ENCODE peak calls at places on chromosomes 7 and 10, in seven cellular contexts. One of them, this sample, is unnamed.

GRCh38 chr7:14598978-14599377 is 303.6 kb downstream of the DGKB start:
- DNase-seq in HL-60: no peak
- DNase-seq in endodermal cell: no peak
- DNase-seq in AG10803: peak
- DNase-seq in heart right ventricle: peak
- DNase-seq in IMR-90: peak
- DNase-seq in fibroblast of the aortic adventitia: peak
- DNase-seq in this sample: peak

GRCh38 chr7:117169907-117170306 is 153.0 kb downstream of the WNT2 start:
- DNase-seq in endodermal cell: no peak
- DNase-seq in AG10803: no peak
- DNase-seq in fibroblast of the aortic adventitia: no peak
- DNase-seq in heart right ventricle: no peak
- DNase-seq in IMR-90: no peak
- DNase-seq in HL-60: no peak
- DNase-seq in this sample: no peak

GRCh38 chr10:127878474-127879055 is 14.2 kb downstream of the CLRN3 start:
- DNase-seq in IMR-90: no peak
- DNase-seq in fibroblast of the aortic adventitia: no peak
- DNase-seq in endodermal cell: no peak
- DNase-seq in HL-60: no peak
- DNase-seq in AG10803: no peak
- DNase-seq in heart right ventricle: no peak
- DNase-seq in this sample: no peak

GRCh38 chr7:119929891-119930290 is 343.1 kb upstream of the KCND2 start:
- DNase-seq in IMR-90: no peak
- DNase-seq in fibroblast of the aortic adventitia: peak
- DNase-seq in AG10803: peak
- DNase-seq in heart right ventricle: no peak
- DNase-seq in HL-60: no peak
- DNase-seq in endodermal cell: no peak
- DNase-seq in this sample: no peak

GRCh38 chr10:132906836-132907235 is 35.5 kb downstream of the CFAP46 start:
- DNase-seq in heart right ventricle: no peak
- DNase-seq in AG10803: no peak
- DNase-seq in fibroblast of the aortic adventitia: no peak
- DNase-seq in endodermal cell: no peak
- DNase-seq in IMR-90: no peak
- DNase-seq in HL-60: no peak
- DNase-seq in this sample: no peak

GRCh38 chr10:112858990-112859520 is 91.0 kb upstream of the TCF7L2 start:
- DNase-seq in heart right ventricle: no peak
- DNase-seq in fibroblast of the aortic adventitia: no peak
- DNase-seq in AG10803: no peak
- DNase-seq in endodermal cell: no peak
- DNase-seq in IMR-90: no peak
- DNase-seq in HL-60: no peak
- DNase-seq in this sample: no peak

GRCh38 chr10:62847433-62847832 is 31.3 kb upstream of the EGR2 start:
- DNase-seq in heart right ventricle: no peak
- DNase-seq in fibroblast of the aortic adventitia: no peak
- DNase-seq in HL-60: no peak
- DNase-seq in endodermal cell: no peak
- DNase-seq in AG10803: no peak
- DNase-seq in IMR-90: no peak
- DNase-seq in this sample: no peak

GRCh38 chr7:74409571-74409970 is 44.1 kb upstream of the GTF2IRD1 start:
- DNase-seq in IMR-90: no peak
- DNase-seq in AG10803: no peak
- DNase-seq in HL-60: no peak
- DNase-seq in heart right ventricle: no peak
- DNase-seq in endodermal cell: peak
- DNase-seq in fibroblast of the aortic adventitia: no peak
- DNase-seq in this sample: no peak

GRCh38 chr10:31118561-31118960 is 86.9 kb upstream of the ZNF438 start:
- DNase-seq in AG10803: peak
- DNase-seq in fibroblast of the aortic adventitia: peak
- DNase-seq in heart right ventricle: no peak
- DNase-seq in IMR-90: peak
- DNase-seq in HL-60: no peak
- DNase-seq in endodermal cell: no peak
- DNase-seq in this sample: peak

GRCh38 chr10:17147884-17148494 is 18.4 kb upstream of the CUBN start:
- DNase-seq in IMR-90: peak
- DNase-seq in endodermal cell: no peak
- DNase-seq in fibroblast of the aortic adventitia: no peak
- DNase-seq in HL-60: no peak
- DNase-seq in heart right ventricle: no peak
- DNase-seq in AG10803: no peak
- DNase-seq in this sample: peak

GRCh38 chr10:69703766-69704191 is 73.7 kb downstream of the FAM241B start:
- DNase-seq in endodermal cell: no peak
- DNase-seq in AG10803: peak
- DNase-seq in IMR-90: peak
- DNase-seq in heart right ventricle: no peak
- DNase-seq in fibroblast of the aortic adventitia: peak
- DNase-seq in HL-60: peak
- DNase-seq in this sample: peak

GRCh38 chr7:81367335-81367801 is 402.5 kb downstream of the HGF start:
- DNase-seq in heart right ventricle: no peak
- DNase-seq in AG10803: peak
- DNase-seq in HL-60: no peak
- DNase-seq in endodermal cell: no peak
- DNase-seq in IMR-90: peak
- DNase-seq in fibroblast of the aortic adventitia: peak
- DNase-seq in this sample: peak

GRCh38 chr7:90951986-90952648 is 312.1 kb upstream of the FZD1 start:
- DNase-seq in IMR-90: no peak
- DNase-seq in fibroblast of the aortic adventitia: no peak
- DNase-seq in endodermal cell: no peak
- DNase-seq in AG10803: no peak
- DNase-seq in HL-60: no peak
- DNase-seq in heart right ventricle: no peak
- DNase-seq in this sample: no peak

GRCh38 chr10:78170026-78170475 is 136.4 kb downstream of the RPS24 start:
- DNase-seq in heart right ventricle: no peak
- DNase-seq in fibroblast of the aortic adventitia: peak
- DNase-seq in endodermal cell: no peak
- DNase-seq in AG10803: peak
- DNase-seq in HL-60: no peak
- DNase-seq in IMR-90: peak
- DNase-seq in this sample: no peak

GRCh38 chr7:136718191-136718590 is 150.3 kb upstream of the CHRM2 start:
- DNase-seq in fibroblast of the aortic adventitia: no peak
- DNase-seq in AG10803: no peak
- DNase-seq in IMR-90: no peak
- DNase-seq in HL-60: no peak
- DNase-seq in endodermal cell: no peak
- DNase-seq in heart right ventricle: no peak
- DNase-seq in this sample: no peak

GRCh38 chr10:5582736-5583135 is 58.0 kb downstream of the CALML3 start:
- DNase-seq in heart right ventricle: no peak
- DNase-seq in IMR-90: no peak
- DNase-seq in HL-60: no peak
- DNase-seq in endodermal cell: peak
- DNase-seq in fibroblast of the aortic adventitia: no peak
- DNase-seq in AG10803: no peak
- DNase-seq in this sample: no peak

GRCh38 chr7:3246133-3246532 is 54.9 kb upstream of the SDK1 start:
- DNase-seq in fibroblast of the aortic adventitia: no peak
- DNase-seq in HL-60: no peak
- DNase-seq in heart right ventricle: no peak
- DNase-seq in IMR-90: no peak
- DNase-seq in endodermal cell: no peak
- DNase-seq in AG10803: no peak
- DNase-seq in this sample: no peak

GRCh38 chr10:11787846-11788245 is 35.3 kb upstream of the PROSER2 start:
- DNase-seq in fibroblast of the aortic adventitia: no peak
- DNase-seq in heart right ventricle: no peak
- DNase-seq in AG10803: no peak
- DNase-seq in endodermal cell: no peak
- DNase-seq in IMR-90: no peak
- DNase-seq in HL-60: no peak
- DNase-seq in this sample: no peak

GRCh38 chr10:131239926-131240325 is 71.6 kb downstream of the TCERG1L start:
- DNase-seq in fibroblast of the aortic adventitia: no peak
- DNase-seq in IMR-90: no peak
- DNase-seq in AG10803: no peak
- DNase-seq in heart right ventricle: no peak
- DNase-seq in HL-60: no peak
- DNase-seq in endodermal cell: no peak
- DNase-seq in this sample: no peak

GRCh38 chr7:26863504-26864308 is 684 bp downstream of the SKAP2 start:
- DNase-seq in IMR-90: peak
- DNase-seq in heart right ventricle: peak
- DNase-seq in HL-60: peak
- DNase-seq in AG10803: peak
- DNase-seq in fibroblast of the aortic adventitia: peak
- DNase-seq in endodermal cell: no peak
- DNase-seq in this sample: peak

GRCh38 chr7:53596230-53596629 is 560.8 kb downstream of the POM121L12 start:
- DNase-seq in endodermal cell: peak
- DNase-seq in HL-60: no peak
- DNase-seq in AG10803: no peak
- DNase-seq in IMR-90: no peak
- DNase-seq in heart right ventricle: no peak
- DNase-seq in fibroblast of the aortic adventitia: no peak
- DNase-seq in this sample: no peak

GRCh38 chr7:74454948-74455804 is 1.5 kb downstream of the GTF2IRD1 start:
- DNase-seq in AG10803: no peak
- DNase-seq in fibroblast of the aortic adventitia: no peak
- DNase-seq in HL-60: no peak
- DNase-seq in endodermal cell: peak
- DNase-seq in heart right ventricle: peak
- DNase-seq in IMR-90: no peak
- DNase-seq in this sample: no peak

GRCh38 chr7:84291756-84292155 is 97.2 kb upstream of the SEMA3A start:
- DNase-seq in fibroblast of the aortic adventitia: no peak
- DNase-seq in AG10803: no peak
- DNase-seq in IMR-90: no peak
- DNase-seq in HL-60: no peak
- DNase-seq in heart right ventricle: no peak
- DNase-seq in endodermal cell: no peak
- DNase-seq in this sample: no peak

GRCh38 chr10:90407116-90407515 is 450.7 kb downstream of the HTR7 start:
- DNase-seq in endodermal cell: no peak
- DNase-seq in IMR-90: peak
- DNase-seq in heart right ventricle: no peak
- DNase-seq in HL-60: no peak
- DNase-seq in AG10803: no peak
- DNase-seq in fibroblast of the aortic adventitia: no peak
- DNase-seq in this sample: peak

GRCh38 chr10:61742812-61743211 is 80.1 kb downstream of the CABCOCO1 start:
- DNase-seq in AG10803: no peak
- DNase-seq in HL-60: no peak
- DNase-seq in heart right ventricle: no peak
- DNase-seq in fibroblast of the aortic adventitia: no peak
- DNase-seq in IMR-90: no peak
- DNase-seq in endodermal cell: no peak
- DNase-seq in this sample: peak
- H3K4me3 ChIP-seq in AG10803: no peak
- H3K4me3 ChIP-seq in HL-60: no peak
- H3K4me3 ChIP-seq in heart right ventricle: no peak
- H3K4me3 ChIP-seq in fibroblast of the aortic adventitia: no peak
- H3K4me3 ChIP-seq in IMR-90: no peak
- H3K4me3 ChIP-seq in endodermal cell: no peak
- H3K4me3 ChIP-seq in this sample: no peak

GRCh38 chr7:99525713-99526440 is 21.4 kb downstream of the ZKSCAN5 start:
- DNase-seq in AG10803: no peak
- DNase-seq in HL-60: no peak
- DNase-seq in IMR-90: no peak
- DNase-seq in fibroblast of the aortic adventitia: no peak
- DNase-seq in endodermal cell: peak
- DNase-seq in heart right ventricle: no peak
- DNase-seq in this sample: peak
- TF ChIP-seq CTCF in AG10803: peak
- TF ChIP-seq CTCF in HL-60: peak
- TF ChIP-seq CTCF in IMR-90: peak
- TF ChIP-seq CTCF in fibroblast of the aortic adventitia: no peak
- TF ChIP-seq CTCF in endodermal cell: peak
- TF ChIP-seq CTCF in heart right ventricle: peak
- TF ChIP-seq CTCF in this sample: peak

DNA sequence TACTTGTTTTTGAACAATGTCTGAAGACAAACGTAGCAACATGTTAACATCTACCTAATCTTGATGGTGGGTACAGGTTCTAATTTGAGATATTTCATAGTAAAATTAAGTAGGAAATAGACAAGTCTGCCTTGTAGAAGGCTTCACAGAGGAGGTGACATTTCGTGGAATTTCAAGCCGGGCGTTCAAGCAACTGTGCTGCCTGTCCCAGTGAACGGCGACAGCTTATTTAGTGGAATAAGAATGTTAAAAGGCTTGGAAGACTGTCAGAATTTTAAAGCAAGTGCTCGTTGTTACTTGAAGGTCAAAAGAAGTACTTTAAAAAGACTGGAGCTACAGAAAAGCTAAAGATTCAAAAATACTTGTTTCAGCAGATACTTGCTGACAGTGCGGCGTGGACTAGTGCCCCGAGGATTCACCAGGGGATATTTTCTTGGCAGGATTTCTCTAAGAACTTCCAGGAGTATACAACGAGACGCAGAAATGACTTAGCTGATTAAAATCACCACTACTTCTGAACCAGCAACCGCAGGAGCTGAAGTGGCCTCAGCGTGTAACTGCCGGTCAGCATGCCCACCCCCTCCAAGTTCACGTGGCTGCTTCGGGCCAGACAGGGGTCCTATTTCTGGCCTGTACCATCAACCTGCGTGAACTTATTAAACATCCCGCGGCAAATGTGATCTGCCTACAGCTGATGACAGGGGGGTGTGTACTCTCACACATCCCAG is 46.5 kb downstream of the CTBP2 start:
- DNase-seq in AG10803: peak
- DNase-seq in HL-60: no peak
- DNase-seq in fibroblast of the aortic adventitia: peak
- DNase-seq in IMR-90: no peak
- DNase-seq in endodermal cell: no peak
- DNase-seq in heart right ventricle: no peak
- DNase-seq in this sample: peak
- H3K4me3 ChIP-seq in AG10803: no peak
- H3K4me3 ChIP-seq in HL-60: no peak
- H3K4me3 ChIP-seq in fibroblast of the aortic adventitia: no peak
- H3K4me3 ChIP-seq in IMR-90: no peak
- H3K4me3 ChIP-seq in endodermal cell: no peak
- H3K4me3 ChIP-seq in heart right ventricle: no peak
- H3K4me3 ChIP-seq in this sample: no peak

DNA sequence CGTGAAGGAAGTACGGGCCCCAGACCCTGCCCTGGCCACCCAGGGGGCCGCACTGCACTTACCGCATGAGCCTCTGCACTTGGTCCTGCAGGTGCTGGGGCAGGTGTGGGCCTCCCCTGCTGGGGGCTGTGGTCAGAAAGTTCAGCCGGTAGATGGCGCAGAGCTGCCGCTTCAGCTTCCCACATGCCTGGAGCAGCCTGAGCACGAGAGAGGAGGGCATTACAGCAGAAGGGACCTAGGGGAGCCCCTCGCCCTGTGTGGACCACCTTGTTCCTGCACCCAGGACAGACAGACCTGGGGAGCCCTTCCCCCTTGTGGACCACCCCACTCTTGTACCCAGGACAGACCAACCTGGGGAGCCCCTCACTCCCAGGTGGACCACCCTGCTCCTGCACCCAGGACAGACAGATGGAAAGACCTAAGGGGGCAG is 8.7 kb upstream of the PYROXD2 start:
- DNase-seq in heart right ventricle: no peak
- DNase-seq in HL-60: no peak
- DNase-seq in fibroblast of the aortic adventitia: no peak
- DNase-seq in AG10803: no peak
- DNase-seq in endodermal cell: peak
- DNase-seq in IMR-90: no peak
- DNase-seq in this sample: no peak
- TF ChIP-seq CTCF in heart right ventricle: no peak
- TF ChIP-seq CTCF in HL-60: no peak
- TF ChIP-seq CTCF in fibroblast of the aortic adventitia: no peak
- TF ChIP-seq CTCF in AG10803: no peak
- TF ChIP-seq CTCF in endodermal cell: peak
- TF ChIP-seq CTCF in IMR-90: no peak
- TF ChIP-seq CTCF in this sample: peak

This sample was measured in choroid plexus epithelial cell.